ENCODE peak calls at places on chromosomes 5 and 9, in ten cellular contexts. K is cardiac muscle cell, Q is lung, X is lower lobe of right lung, Y is upper lobe of left lung, F is stomach, R is colonic mucosa, U is MM.1S, A is keratinocyte, H is HCT116. M is an unnamed sample.

GRCh38 chr5:72501475-72501874 is 5.7 kb downstream of the ZNF366 start:
- DNase-seq in K (no peak), Q (no peak), X (no peak), Y (no peak), F (no peak), R (no peak), U (no peak), A (no peak), H (no peak), M (no peak)

GRCh38 chr9:12923472-12924009 is 148.7 kb downstream of the LURAP1L start:
- DNase-seq in K (peak; percentile 97), Q (peak; percentile 69), X (peak; percentile 43), Y (peak; percentile 45), F (no peak), R (no peak), U (no peak), A (no peak), H (no peak), M (no peak)

GRCh38 chr5:1179383-1179715 is 22.0 kb upstream of the SLC6A19 start:
- DNase-seq in K (no peak), Q (no peak), X (no peak), Y (no peak), F (no peak), R (no peak), U (no peak), A (no peak), H (no peak), M (no peak)

GRCh38 chr5:16937023-16937379 is 913 bp upstream of the MYO10 start:
- DNase-seq in K (no peak), Q (no peak), X (peak; percentile 59), Y (peak; percentile 58), F (peak; percentile 77), R (peak; percentile 82), U (no peak), A (no peak), H (no peak), M (peak; percentile 69)

GRCh38 chr5:79806741-79807140 is 117.1 kb downstream of the CMYA5 start:
- DNase-seq in K (peak; percentile 44), Q (no peak), X (no peak), Y (no peak), F (no peak), R (no peak), U (no peak), A (no peak), H (no peak), M (no peak)

GRCh38 chr5:169367861-169368260 is 66.9 kb upstream of the SLIT3 start:
- DNase-seq in K (peak; percentile 28), Q (no peak), X (no peak), Y (no peak), F (no peak), R (no peak), U (no peak), A (no peak), H (no peak), M (no peak)

GRCh38 chr5:27472875-27473274 is 434.5 kb upstream of the CDH9 start:
- DNase-seq in K (no peak), Q (no peak), X (no peak), Y (no peak), F (no peak), R (no peak), U (no peak), A (no peak), H (no peak), M (no peak)

GRCh38 chr5:120684749-120685415 is 220.8 kb downstream of the PRR16 start:
- DNase-seq in K (peak; percentile 6), Q (no peak), X (no peak), Y (no peak), F (no peak), R (no peak), U (no peak), A (no peak), H (no peak), M (no peak)

GRCh38 chr5:177495243-177496060 is 2.0 kb downstream of the PDLIM7 start:
- DNase-seq in K (peak; percentile 96), Q (no peak), X (no peak), Y (peak; percentile 60), F (peak; percentile 42), R (peak; percentile 54), U (no peak), A (no peak), H (no peak), M (no peak)

GRCh38 chr5:41754857-41755256 is 115.4 kb downstream of the OXCT1 start:
- DNase-seq in K (peak; percentile 17), Q (no peak), X (no peak), Y (no peak), F (no peak), R (no peak), U (peak; percentile 51), A (no peak), H (no peak), M (no peak)

GRCh38 chr5:159951387-159951786 is 35.1 kb downstream of the ADRA1B start:
- DNase-seq in K (peak; percentile 22), Q (no peak), X (no peak), Y (no peak), F (no peak), R (no peak), U (no peak), A (no peak), H (peak; percentile 22), M (no peak)

GRCh38 chr5:8457187-8458037 is 588.5 kb downstream of the MTRR start:
- DNase-seq in K (peak; percentile 99), Q (peak; percentile 92), X (peak; percentile 93), Y (peak; percentile 89), F (peak; percentile 85), R (peak; percentile 92), U (no peak), A (peak; percentile 76), H (no peak), M (peak; percentile 94)

GRCh38 chr9:105421864-105422263 is 26.0 kb upstream of the FSD1L start:
- DNase-seq in K (no peak), Q (no peak), X (no peak), Y (no peak), F (no peak), R (no peak), U (no peak), A (no peak), H (no peak), M (no peak)

GRCh38 chr5:137621861-137622823 is 113.7 kb downstream of the KLHL3 start:
- DNase-seq in K (peak; percentile 37), Q (no peak), X (no peak), Y (no peak), F (no peak), R (no peak), U (no peak), A (peak; percentile 87), H (no peak), M (no peak)

GRCh38 chr5:1074226-1074625 is 37.6 kb downstream of the SLC12A7 start:
- DNase-seq in K (no peak), Q (no peak), X (no peak), Y (no peak), F (no peak), R (no peak), U (no peak), A (no peak), H (no peak), M (no peak)

GRCh38 chr9:106962615-106963363 is 99.8 kb downstream of the ZNF462 start:
- DNase-seq in K (peak; percentile 75), Q (no peak), X (no peak), Y (no peak), F (no peak), R (no peak), U (no peak), A (no peak), H (no peak), M (no peak)

GRCh38 chr9:37508135-37508833 is 22.5 kb downstream of the POLR1E start:
- DNase-seq in K (peak; percentile 8), Q (no peak), X (peak; percentile 56), Y (no peak), F (no peak), R (no peak), U (no peak), A (no peak), H (no peak), M (no peak)

GRCh38 chr5:120769291-120769872 is 305.3 kb downstream of the PRR16 start:
- DNase-seq in K (no peak), Q (no peak), X (no peak), Y (no peak), F (no peak), R (no peak), U (no peak), A (no peak), H (no peak), M (no peak)

GRCh38 chr9:125337282-125337681 is 75.7 kb downstream of the GAPVD1 start:
- DNase-seq in K (peak; percentile 23), Q (no peak), X (no peak), Y (no peak), F (no peak), R (no peak), U (no peak), A (no peak), H (no peak), M (no peak)

GRCh38 chr5:139650031-139650688 is 2.0 kb downstream of the CXXC5 start:
- DNase-seq in K (no peak), Q (no peak), X (peak; percentile 50), Y (no peak), F (peak; percentile 56), R (peak; percentile 64), U (peak; percentile 33), A (no peak), H (no peak), M (peak; percentile 84)
- TF ChIP-seq CTCF in K (peak; percentile 33), Q (no peak), X (peak; percentile 33), Y (peak; percentile 61), F (peak; percentile 40), R (peak; percentile 13), U (peak; percentile 27), A (no peak), H (no peak), M (peak; percentile 20)

GRCh38 chr9:133135193-133135745 is 14.2 kb upstream of the RALGDS start:
- DNase-seq in K (peak; percentile 80), Q (no peak), X (peak; percentile 78), Y (peak; percentile 77), F (peak; percentile 87), R (peak; percentile 95), U (no peak), A (peak; percentile 93), H (peak; percentile 90), M (peak; percentile 78)
- H3K4me1 ChIP-seq in K (peaks cover 17% of the 10 kb centered on the region), Q (peaks cover 35% of the 10 kb centered on the region), X (peaks cover 80% of the 10 kb centered on the region), Y (peaks cover 73% of the 10 kb centered on the region), F (peaks cover 82% of the 10 kb centered on the region), R (peaks cover 48% of the 10 kb centered on the region), U (no peaks in the 10 kb centered on the region), A (peaks cover 33% of the 10 kb centered on the region), H (peaks cover 42% of the 10 kb centered on the region), M (peaks cover 60% of the 10 kb centered on the region)

GRCh38 chr5:150904479-150905311 is at the start of gene ZNF300:
- DNase-seq in K (peak; percentile 98), Q (peak; percentile 79), X (peak; percentile 82), Y (peak; percentile 77), F (peak; percentile 79), R (peak; percentile 87), U (no peak), A (peak; percentile 32), H (no peak), M (peak; percentile 86)
- H3K9me3 ChIP-seq in K (no peaks in the 10 kb centered on the region), Q (peaks cover 14% of the 10 kb centered on the region), X (peaks cover 51% of the 10 kb centered on the region), Y (peaks cover 18% of the 10 kb centered on the region), F (peaks cover 46% of the 10 kb centered on the region), R (no peaks in the 10 kb centered on the region), U (no peaks in the 10 kb centered on the region), A (peaks cover 12% of the 10 kb centered on the region), H (no peaks in the 10 kb centered on the region), M (peaks cover 3% of the 10 kb centered on the region)

DNA sequence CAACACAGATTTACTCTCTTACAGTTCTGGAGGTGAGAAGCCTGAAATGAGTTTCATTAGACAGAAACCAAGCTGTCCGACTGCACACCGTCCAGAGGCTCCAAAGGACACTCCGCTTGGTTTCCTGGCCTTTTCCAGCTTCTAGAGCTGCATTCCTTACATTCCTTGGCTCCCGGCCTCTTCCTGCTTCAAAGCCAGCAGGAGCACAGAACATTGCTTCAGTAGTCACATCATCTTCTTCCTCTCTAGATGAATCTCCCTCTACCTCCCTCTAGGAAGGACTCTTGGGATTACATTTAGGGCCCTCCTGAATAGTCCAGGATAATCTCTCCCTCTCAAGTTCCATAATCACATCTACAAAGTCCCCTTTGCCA is 213.3 kb downstream of the CDK5RAP2 start:
- DNase-seq in K (peak; percentile 96), Q (peak; percentile 68), X (no peak), Y (peak; percentile 32), F (no peak), R (no peak), U (no peak), A (peak; percentile 13), H (peak; percentile 26), M (no peak)
- TF ChIP-seq CTCF in K (peak; percentile 59), Q (no peak), X (peak; percentile 24), Y (peak; percentile 22), F (no peak), R (no peak), U (no peak), A (peak; percentile 28), H (no peak), M (no peak)